ENCODE peak calls at places on chromosomes 3 and 15, in nine cellular contexts. P is CD8-positive, alpha-beta T cell; N is upper lobe of right lung; G is HL-60; R is A549; K is AG10803; Y is Calu3; D is lower lobe of right lung; V is WTC11. U is an unnamed sample.

GRCh38 chr3:141941093-141941492 is 64.7 kb downstream of the ATP1B3 start:
- DNase-seq in P (no peak), N (no peak), G (no peak), R (no peak), K (no peak), Y (peak), D (no peak), V (no peak), U (no peak)

GRCh38 chr3:114706591-114707224 is 412.9 kb downstream of the TIGIT start:
- DNase-seq in P (no peak), N (no peak), G (no peak), R (peak), K (peak), Y (peak), D (no peak), V (no peak), U (no peak)

GRCh38 chr3:178353292-178353814 is 182.9 kb upstream of the KCNMB2 start:
- DNase-seq in P (no peak), N (no peak), G (no peak), R (no peak), K (peak), Y (no peak), D (no peak), V (no peak), U (no peak)

GRCh38 chr3:135918600-135918999 is 46.9 kb upstream of the PPP2R3A start:
- DNase-seq in P (no peak), N (no peak), G (no peak), R (peak), K (peak), Y (no peak), D (no peak), V (no peak), U (no peak)

GRCh38 chr15:101126618-101127502 is 125.0 kb downstream of the CHSY1 start:
- DNase-seq in P (no peak), N (no peak), G (no peak), R (no peak), K (peak), Y (no peak), D (no peak), V (no peak), U (no peak)

GRCh38 chr15:61530769-61531168 is 301.7 kb upstream of the RORA start:
- DNase-seq in P (no peak), N (no peak), G (no peak), R (no peak), K (no peak), Y (no peak), D (no peak), V (peak), U (no peak)

GRCh38 chr3:101936419-101937331 is 87.4 kb downstream of the NFKBIZ start:
- DNase-seq in P (no peak), N (no peak), G (peak), R (peak), K (peak), Y (no peak), D (no peak), V (no peak), U (no peak)

GRCh38 chr15:65400760-65401606 is 21.8 kb downstream of the IGDCC4 start:
- DNase-seq in P (peak), N (peak), G (no peak), R (peak), K (peak), Y (peak), D (peak), V (peak), U (no peak)

GRCh38 chr3:196156160-196156559 is 55.0 kb downstream of the ZDHHC19 start:
- DNase-seq in P (no peak), N (no peak), G (no peak), R (no peak), K (no peak), Y (no peak), D (no peak), V (no peak), U (no peak)

GRCh38 chr3:11591401-11592266 is 52.1 kb downstream of the VGLL4 start:
- DNase-seq in P (no peak), N (no peak), G (no peak), R (no peak), K (peak), Y (peak), D (no peak), V (peak), U (no peak)

GRCh38 chr3:12070098-12070497 is 65.9 kb downstream of the SYN2 start:
- DNase-seq in P (no peak), N (no peak), G (no peak), R (no peak), K (no peak), Y (no peak), D (no peak), V (no peak), U (no peak)

GRCh38 chr15:87681054-87681453 is 575.5 kb downstream of the NTRK3 start:
- DNase-seq in P (no peak), N (no peak), G (peak), R (no peak), K (no peak), Y (no peak), D (no peak), V (no peak), U (no peak)

GRCh38 chr15:74788716-74789151 is 6.9 kb downstream of the CSK start:
- DNase-seq in P (peak), N (no peak), G (no peak), R (no peak), K (no peak), Y (no peak), D (no peak), V (peak), U (peak)

GRCh38 chr3:179719048-179719734 is 66.4 kb downstream of the USP13 start:
- DNase-seq in P (no peak), N (no peak), G (no peak), R (no peak), K (no peak), Y (no peak), D (no peak), V (peak), U (no peak)
- TF ChIP-seq CTCF in P (no peak), N (no peak), G (no peak), R (no peak), K (no peak), Y (no peak), D (no peak), V (no peak), U (no peak)

DNA sequence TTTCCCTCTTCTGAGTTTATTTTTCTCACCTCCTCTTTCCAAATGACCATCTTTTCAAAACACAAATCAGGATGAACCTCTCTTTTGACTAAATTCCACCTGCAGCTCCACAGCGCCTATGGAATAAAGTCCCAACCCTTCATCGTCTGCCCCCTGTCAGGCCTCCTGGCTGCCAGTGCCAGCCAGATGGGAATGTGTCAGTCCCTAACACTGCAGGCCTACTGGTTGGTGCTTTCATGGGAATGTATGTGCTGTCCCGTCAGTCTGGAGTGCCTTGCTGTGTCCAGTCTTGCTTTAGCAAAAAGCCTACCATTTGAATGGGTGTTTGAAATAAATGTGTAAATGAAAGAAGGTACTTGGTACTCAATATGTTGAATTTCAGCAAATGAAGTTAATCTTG is 310.1 kb downstream of the THSD4 start:
- DNase-seq in P (no peak), N (no peak), G (no peak), R (no peak), K (no peak), Y (no peak), D (no peak), V (no peak), U (no peak)
- TF ChIP-seq CTCF in P (no peak), N (no peak), G (no peak), R (no peak), K (no peak), Y (no peak), D (no peak), V (no peak), U (no peak)

GRCh38 chr3:55801676-55802075 is 314.6 kb upstream of the WNT5A start:
- DNase-seq in P (no peak), N (no peak), G (no peak), R (no peak), K (no peak), Y (no peak), D (no peak), V (no peak), U (no peak)

GRCh38 chr3:55805169-55805568 is 318.1 kb upstream of the WNT5A start:
- DNase-seq in P (no peak), N (no peak), G (no peak), R (no peak), K (no peak), Y (no peak), D (no peak), V (no peak), U (no peak)

GRCh38 chr3:55807210-55807609 is 320.1 kb upstream of the WNT5A start:
- DNase-seq in P (no peak), N (no peak), G (no peak), R (no peak), K (no peak), Y (no peak), D (no peak), V (no peak), U (no peak)

GRCh38 chr3:55802816-55803215 is 315.7 kb upstream of the WNT5A start:
- DNase-seq in P (no peak), N (no peak), G (no peak), R (no peak), K (no peak), Y (no peak), D (no peak), V (no peak), U (no peak)

GRCh38 chr3:55804170-55805095 is 317.3 kb upstream of the WNT5A start:
- DNase-seq in P (no peak), N (no peak), G (no peak), R (no peak), K (no peak), Y (no peak), D (no peak), V (no peak), U (no peak)
- TF ChIP-seq CTCF in P (no peak), N (no peak), G (no peak), R (no peak), K (no peak), Y (no peak), D (no peak), V (no peak), U (no peak)

GRCh38 chr3:60954049-60954448 is 297.2 kb downstream of the FHIT start:
- DNase-seq in P (no peak), N (no peak), G (no peak), R (no peak), K (peak), Y (no peak), D (no peak), V (no peak), U (no peak)

GRCh38 chr3:60949146-60949545 is 302.1 kb downstream of the FHIT start:
- DNase-seq in P (no peak), N (no peak), G (no peak), R (no peak), K (no peak), Y (no peak), D (no peak), V (no peak), U (no peak)

GRCh38 chr3:60953406-60953805 is 297.8 kb downstream of the FHIT start:
- DNase-seq in P (no peak), N (no peak), G (no peak), R (no peak), K (peak), Y (no peak), D (no peak), V (no peak), U (no peak)

DNA sequence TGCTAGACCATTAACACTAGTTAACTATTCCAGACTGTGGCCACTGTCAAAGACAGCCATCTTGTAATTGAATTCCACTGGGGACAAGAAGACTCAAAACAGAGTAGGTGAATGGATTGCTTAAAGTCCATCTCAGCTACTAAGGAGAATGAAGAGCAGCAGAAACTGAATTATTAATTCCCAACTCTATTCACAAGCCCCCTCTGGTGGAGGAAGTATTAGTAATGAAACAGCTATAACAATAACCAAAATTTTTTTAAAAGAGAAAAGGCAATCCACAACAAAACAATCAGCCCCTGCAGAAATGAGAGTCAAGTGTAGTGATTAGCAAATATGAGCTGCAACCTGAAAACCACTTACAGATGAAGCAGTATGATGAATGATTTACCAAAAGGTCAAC is 302.8 kb downstream of the FHIT start:
- DNase-seq in P (no peak), N (no peak), G (no peak), R (no peak), K (peak), Y (no peak), D (no peak), V (no peak), U (no peak)
- TF ChIP-seq CTCF in P (no peak), N (no peak), G (no peak), R (no peak), K (peak), Y (no peak), D (no peak), V (no peak), U (no peak)

GRCh38 chr3:52819936-52820335 is 10.5 kb downstream of the ITIH4 start:
- DNase-seq in P (no peak), N (no peak), G (no peak), R (no peak), K (no peak), Y (no peak), D (no peak), V (no peak), U (no peak)

GRCh38 chr3:52817860-52818259 is 12.6 kb downstream of the ITIH4 start:
- DNase-seq in P (no peak), N (no peak), G (no peak), R (no peak), K (no peak), Y (no peak), D (no peak), V (no peak), U (no peak)

GRCh38 chr3:52822363-52822762 is 8.1 kb downstream of the ITIH4 start:
- DNase-seq in P (no peak), N (no peak), G (no peak), R (no peak), K (no peak), Y (no peak), D (no peak), V (no peak), U (no peak)

GRCh38 chr3:52824037-52824436 is 6.4 kb downstream of the ITIH4 start:
- DNase-seq in P (no peak), N (no peak), G (no peak), R (no peak), K (no peak), Y (no peak), D (no peak), V (no peak), U (no peak)

DNA sequence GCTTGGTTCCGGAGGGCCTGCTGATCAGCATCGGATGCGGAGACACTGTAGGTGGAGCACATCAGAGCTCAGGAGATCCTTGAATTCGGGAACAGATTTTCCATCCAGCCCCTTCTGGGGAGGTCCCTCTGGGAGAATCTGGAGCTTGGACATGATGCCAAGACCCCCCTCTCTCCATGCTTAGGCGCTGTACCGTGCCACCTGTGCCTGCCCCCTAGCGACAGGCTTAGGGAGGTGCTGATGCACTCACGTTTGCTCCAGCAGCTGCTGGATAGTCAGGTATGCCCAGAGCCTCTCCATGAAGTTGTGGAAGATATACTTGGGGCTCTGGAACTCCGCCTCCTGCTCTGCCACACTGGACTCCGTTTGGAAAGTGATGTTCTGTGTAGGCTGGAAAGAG is 9.7 kb downstream of the ITIH4 start:
- DNase-seq in P (no peak), N (no peak), G (no peak), R (peak), K (no peak), Y (peak), D (no peak), V (peak), U (no peak)
- TF ChIP-seq CTCF in P (peak), N (peak), G (peak), R (peak), K (peak), Y (peak), D (peak), V (peak), U (no peak)

DNA sequence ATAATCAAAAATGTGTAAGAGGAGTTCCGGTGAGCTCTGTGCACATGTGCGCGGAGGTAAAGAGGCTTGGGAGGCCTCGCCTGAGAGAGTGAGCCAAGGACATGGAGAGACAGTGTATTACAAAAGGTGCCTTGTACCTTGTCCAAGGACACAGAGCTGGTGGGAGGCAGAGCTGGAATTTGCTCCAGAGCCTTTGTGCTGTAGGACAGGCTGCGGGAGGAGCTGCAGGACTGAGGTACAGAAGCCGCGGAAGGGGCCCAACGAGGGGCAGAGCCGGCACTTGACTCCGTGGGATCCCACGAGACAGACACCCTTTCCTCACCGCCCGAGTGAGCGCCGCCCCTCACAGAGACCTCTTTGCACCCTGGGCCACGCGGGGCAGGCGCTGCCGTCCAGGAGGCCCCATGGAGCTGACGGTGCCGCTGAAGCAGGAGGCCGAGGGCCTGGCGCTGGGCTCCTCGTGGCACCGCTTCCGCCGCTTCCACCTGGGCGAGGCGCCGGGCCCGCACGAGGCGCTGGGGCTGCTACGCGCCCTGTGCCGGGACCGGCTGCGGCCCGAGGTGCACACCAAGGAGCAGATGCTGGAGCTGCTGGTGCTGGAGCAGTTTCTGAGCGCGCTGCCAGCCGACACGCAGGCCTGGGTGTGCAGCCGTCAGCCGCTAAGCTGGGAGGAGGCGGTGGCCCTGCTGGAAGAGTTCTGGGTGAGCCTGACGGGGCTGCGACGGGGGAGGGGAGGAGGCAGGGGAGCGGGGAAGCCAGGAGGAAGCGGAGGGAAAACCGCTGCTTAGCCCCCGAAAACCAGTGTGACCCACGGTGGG is 68.7 kb downstream of the SLTM start:
- DNase-seq in P (no peak), N (peak), G (no peak), R (no peak), K (peak), Y (peak), D (no peak), V (peak), U (peak)
- TF ChIP-seq CTCF in P (no peak), N (no peak), G (no peak), R (no peak), K (no peak), Y (no peak), D (no peak), V (no peak), U (no peak)

DNA sequence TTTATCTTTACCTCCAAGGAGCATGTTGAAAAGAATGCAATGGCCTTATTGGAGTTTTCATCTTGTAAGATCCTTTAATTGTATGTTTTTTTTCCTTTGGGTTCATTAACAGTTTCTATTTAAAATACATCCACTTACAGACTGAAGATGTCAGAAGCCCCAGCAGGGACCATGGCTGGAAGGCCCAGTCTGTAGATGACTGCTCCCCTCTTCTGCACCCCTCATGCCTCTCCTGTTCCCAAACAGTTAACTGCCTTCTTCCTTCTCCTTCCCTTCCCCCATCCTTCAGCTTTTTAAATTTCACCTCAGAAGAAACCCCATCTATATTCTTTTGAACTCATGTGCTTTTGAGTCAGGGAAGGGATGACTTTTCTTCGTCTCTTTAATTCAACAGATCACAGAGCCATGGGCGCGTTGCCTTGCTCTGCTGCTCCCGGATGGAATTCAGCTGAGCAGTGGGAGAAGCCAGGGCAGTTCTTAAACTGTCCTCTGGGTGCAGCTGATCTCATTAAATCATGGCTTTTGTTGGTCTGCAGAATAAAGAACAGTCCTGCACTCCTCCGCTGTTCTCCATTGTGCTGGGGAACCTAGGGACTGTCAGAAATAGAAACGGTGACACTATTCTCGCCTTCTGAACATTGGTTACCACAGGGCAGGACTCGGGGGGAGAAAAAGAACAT is 71.5 kb upstream of the EIF1B start:
- DNase-seq in P (no peak), N (no peak), G (no peak), R (peak), K (peak), Y (no peak), D (no peak), V (peak), U (no peak)
- TF ChIP-seq CTCF in P (no peak), N (no peak), G (no peak), R (no peak), K (peak), Y (no peak), D (no peak), V (no peak), U (no peak)

GRCh38 chr3:16357191-16357590 is 92.2 kb downstream of the OXNAD1 start:
- DNase-seq in P (no peak), N (no peak), G (no peak), R (no peak), K (peak), Y (no peak), D (no peak), V (no peak), U (no peak)
- TF ChIP-seq CTCF in P (no peak), N (no peak), G (no peak), R (no peak), K (no peak), Y (no peak), D (no peak), V (no peak), U (no peak)